ENCODE peak calls at places on chromosomes 5 and 9, in nine cellular contexts. M is psoas muscle; S is neural progenitor cell; G is A549; H is CD8-positive, alpha-beta T cell; P is thoracic aorta; J is fibroblast of lung; R is chondrocyte; Y is CD4-positive, alpha-beta T cell. E is an unnamed sample.

GRCh38 chr9:2681981-2682380 is 35.3 kb upstream of the KCNV2 start:
- DNase-seq in M (no peak), S (no peak), G (no peak), H (no peak), P (no peak), J (no peak), R (no peak), Y (no peak), E (no peak)

GRCh38 chr9:137441289-137441934 is at the start of gene ENTPD8:
- DNase-seq in M (peak), S (peak), G (peak), H (no peak), P (no peak), J (no peak), R (peak), Y (no peak), E (peak)

GRCh38 chr5:135448796-135449507 is 1.8 kb upstream of the DCANP1 start:
- DNase-seq in M (no peak), S (no peak), G (no peak), H (no peak), P (no peak), J (peak), R (no peak), Y (no peak), E (no peak)

GRCh38 chr9:113872485-113873143 is 3.5 kb upstream of the ZNF618 start:
- DNase-seq in M (no peak), S (no peak), G (no peak), H (no peak), P (no peak), J (peak), R (no peak), Y (no peak), E (no peak)

GRCh38 chr9:110183208-110184145 is 24.5 kb downstream of the C9orf152 start:
- DNase-seq in M (no peak), S (peak), G (peak), H (peak), P (no peak), J (peak), R (no peak), Y (peak), E (peak)

GRCh38 chr9:4792054-4792571 is 631 bp upstream of the RCL1 start:
- DNase-seq in M (no peak), S (no peak), G (no peak), H (no peak), P (no peak), J (no peak), R (no peak), Y (no peak), E (peak)

GRCh38 chr5:155753943-155754581 is 572.9 kb upstream of the SGCD start:
- DNase-seq in M (no peak), S (no peak), G (no peak), H (no peak), P (no peak), J (no peak), R (no peak), Y (no peak), E (no peak)

GRCh38 chr9:104876587-104876986 is 51.4 kb downstream of the ABCA1 start:
- DNase-seq in M (no peak), S (no peak), G (no peak), H (no peak), P (no peak), J (no peak), R (no peak), Y (no peak), E (no peak)

GRCh38 chr9:98929866-98930265 is 13.8 kb upstream of the COL15A1 start:
- DNase-seq in M (no peak), S (no peak), G (no peak), H (no peak), P (no peak), J (no peak), R (no peak), Y (no peak), E (no peak)

GRCh38 chr9:137032893-137033292 is 1.0 kb upstream of the FUT7 start:
- DNase-seq in M (peak), S (no peak), G (no peak), H (no peak), P (no peak), J (no peak), R (no peak), Y (no peak), E (no peak)

GRCh38 chr5:55986931-55987330 is 7.8 kb downstream of the IL6ST start:
- DNase-seq in M (no peak), S (no peak), G (no peak), H (no peak), P (no peak), J (no peak), R (no peak), Y (no peak), E (no peak)

GRCh38 chr9:112496074-112496722 is 9.6 kb downstream of the KIAA1958 start:
- DNase-seq in M (no peak), S (no peak), G (no peak), H (no peak), P (no peak), J (no peak), R (no peak), Y (no peak), E (no peak)

GRCh38 chr5:40518511-40518917 is 161.2 kb upstream of the PTGER4 start:
- DNase-seq in M (no peak), S (no peak), G (peak), H (no peak), P (no peak), J (peak), R (no peak), Y (no peak), E (no peak)

GRCh38 chr5:143064207-143064606 is 294.0 kb downstream of the ARHGAP26 start:
- DNase-seq in M (no peak), S (no peak), G (peak), H (no peak), P (no peak), J (peak), R (no peak), Y (no peak), E (no peak)

GRCh38 chr5:149853701-149854100 is 90.9 kb downstream of the PDE6A start:
- DNase-seq in M (no peak), S (no peak), G (no peak), H (no peak), P (no peak), J (no peak), R (no peak), Y (no peak), E (no peak)

GRCh38 chr5:149160291-149160787 is 19.0 kb downstream of the ABLIM3 start:
- DNase-seq in M (peak), S (no peak), G (no peak), H (no peak), P (no peak), J (no peak), R (no peak), Y (no peak), E (no peak)

GRCh38 chr5:81052325-81052724 is 92.2 kb downstream of the RASGRF2 start:
- DNase-seq in M (no peak), S (no peak), G (no peak), H (no peak), P (no peak), J (no peak), R (no peak), Y (no peak), E (no peak)

GRCh38 chr9:98997580-98997979 is 53.9 kb downstream of the COL15A1 start:
- DNase-seq in M (no peak), S (no peak), G (no peak), H (no peak), P (no peak), J (peak), R (no peak), Y (no peak), E (no peak)

GRCh38 chr5:126358525-126358924 is 64.7 kb upstream of the GRAMD2B start:
- DNase-seq in M (no peak), S (no peak), G (no peak), H (no peak), P (no peak), J (peak), R (no peak), Y (no peak), E (no peak)

GRCh38 chr9:103798620-103799019 is 295.5 kb upstream of the SMC2 start:
- DNase-seq in M (no peak), S (no peak), G (peak), H (no peak), P (no peak), J (peak), R (no peak), Y (no peak), E (no peak)

GRCh38 chr5:154860123-154860522 is 1.7 kb downstream of the CNOT8 start:
- DNase-seq in M (peak), S (peak), G (no peak), H (no peak), P (no peak), J (peak), R (no peak), Y (no peak), E (peak)

GRCh38 chr5:156021866-156022265 is 305.1 kb upstream of the SGCD start:
- DNase-seq in M (no peak), S (no peak), G (no peak), H (no peak), P (no peak), J (no peak), R (no peak), Y (no peak), E (no peak)

GRCh38 chr5:139592289-139592688 is 31.1 kb downstream of the UBE2D2 start:
- DNase-seq in M (no peak), S (no peak), G (no peak), H (no peak), P (no peak), J (no peak), R (no peak), Y (no peak), E (no peak)

GRCh38 chr9:114633452-114634089 is 22.5 kb downstream of the TMEM268 start:
- DNase-seq in M (no peak), S (no peak), G (no peak), H (no peak), P (no peak), J (no peak), R (no peak), Y (no peak), E (no peak)

GRCh38 chr5:98513378-98513777 is 260.1 kb upstream of the RGMB start:
- DNase-seq in M (no peak), S (peak), G (no peak), H (no peak), P (no peak), J (no peak), R (no peak), Y (no peak), E (no peak)

GRCh38 chr5:107542428-107542827 is 128.3 kb downstream of the EFNA5 start:
- DNase-seq in M (peak), S (no peak), G (peak), H (no peak), P (peak), J (peak), R (no peak), Y (no peak), E (no peak)

GRCh38 chr5:100647461-100648230 is 112.5 kb downstream of the FAM174A start:
- DNase-seq in M (no peak), S (peak), G (peak), H (no peak), P (no peak), J (peak), R (no peak), Y (no peak), E (no peak)

GRCh38 chr9:96612105-96612965 is 7.3 kb downstream of the CDC14B start:
- DNase-seq in M (peak), S (peak), G (peak), H (no peak), P (peak), J (peak), R (no peak), Y (no peak), E (no peak)

GRCh38 chr5:129904667-129905466 is 602 bp downstream of the CHSY3 start:
- DNase-seq in M (peak), S (peak), G (peak), H (no peak), P (no peak), J (peak), R (peak), Y (no peak), E (peak)

GRCh38 chr9:94054731-94055130 is 29.5 kb upstream of the PTPDC1 start:
- DNase-seq in M (no peak), S (no peak), G (no peak), H (no peak), P (no peak), J (no peak), R (no peak), Y (no peak), E (no peak)

GRCh38 chr9:117555964-117556629 is 141.2 kb upstream of the ASTN2 start:
- DNase-seq in M (no peak), S (peak), G (peak), H (no peak), P (no peak), J (peak), R (no peak), Y (no peak), E (peak)

GRCh38 chr5:59621477-59621876 is 272.0 kb downstream of the PDE4D start:
- DNase-seq in M (no peak), S (no peak), G (no peak), H (no peak), P (no peak), J (peak), R (no peak), Y (no peak), E (no peak)

GRCh38 chr9:121055642-121056143 is 5.6 kb upstream of the C5 start:
- DNase-seq in M (no peak), S (peak), G (peak), H (no peak), P (no peak), J (no peak), R (no peak), Y (no peak), E (peak)
- TF ChIP-seq CTCF in M (no peak), S (peak), G (peak), H (peak), P (peak), J (peak), R (peak), Y (no peak), E (peak)

DNA sequence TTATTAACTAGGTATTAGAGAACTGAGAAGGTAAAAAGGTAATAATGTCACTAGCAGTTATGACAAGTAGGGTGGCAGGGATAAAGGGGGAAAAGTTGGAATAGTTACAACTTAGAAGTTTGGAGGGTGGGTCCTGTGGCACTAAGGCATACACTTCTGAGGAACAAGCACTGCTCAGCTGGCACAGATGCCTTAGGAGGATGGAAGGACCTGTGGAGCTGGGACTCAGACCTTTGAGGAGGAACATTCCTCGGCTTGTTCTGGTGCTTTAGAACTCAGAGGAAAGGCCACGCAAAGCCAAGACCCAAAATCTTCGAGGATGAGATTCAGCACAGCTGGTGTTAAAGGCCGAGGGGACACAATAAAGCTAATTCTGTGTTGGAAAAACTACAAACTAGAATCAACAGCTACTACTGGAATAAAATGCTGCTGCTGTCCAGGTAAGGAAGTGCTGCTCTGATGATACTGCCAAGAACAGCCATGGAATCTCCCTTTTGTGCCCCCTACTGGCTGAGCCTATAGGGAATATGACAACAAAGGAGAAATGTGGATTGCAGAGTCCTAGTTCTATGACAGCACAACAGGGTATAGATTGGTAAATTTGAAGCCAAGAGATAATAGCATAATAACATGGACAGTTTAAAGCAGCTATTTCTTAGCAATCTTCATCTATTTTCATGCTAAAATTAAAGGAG is 126.7 kb downstream of the SLC25A46 start:
- DNase-seq in M (no peak), S (peak), G (peak), H (no peak), P (no peak), J (peak), R (no peak), Y (no peak), E (peak)
- TF ChIP-seq CTCF in M (no peak), S (peak), G (peak), H (no peak), P (no peak), J (peak), R (peak), Y (no peak), E (peak)

GRCh38 chr5:87245451-87245850 is 22.2 kb upstream of the RASA1 start:
- DNase-seq in M (no peak), S (no peak), G (no peak), H (no peak), P (no peak), J (no peak), R (no peak), Y (no peak), E (no peak)
- TF ChIP-seq CTCF in M (no peak), S (no peak), G (no peak), H (no peak), P (no peak), J (no peak), R (no peak), Y (no peak), E (no peak)

GRCh38 chr9:135857371-135857786 is 50.0 kb downstream of the CAMSAP1 start:
- DNase-seq in M (no peak), S (no peak), G (no peak), H (no peak), P (no peak), J (peak), R (no peak), Y (no peak), E (no peak)
- TF ChIP-seq CTCF in M (no peak), S (no peak), G (no peak), H (no peak), P (no peak), J (no peak), R (no peak), Y (no peak), E (no peak)

GRCh38 chr5:19564036-19564435 is 424.0 kb downstream of the CDH18 start:
- DNase-seq in M (no peak), S (no peak), G (no peak), H (no peak), P (no peak), J (peak), R (no peak), Y (no peak), E (no peak)

DNA sequence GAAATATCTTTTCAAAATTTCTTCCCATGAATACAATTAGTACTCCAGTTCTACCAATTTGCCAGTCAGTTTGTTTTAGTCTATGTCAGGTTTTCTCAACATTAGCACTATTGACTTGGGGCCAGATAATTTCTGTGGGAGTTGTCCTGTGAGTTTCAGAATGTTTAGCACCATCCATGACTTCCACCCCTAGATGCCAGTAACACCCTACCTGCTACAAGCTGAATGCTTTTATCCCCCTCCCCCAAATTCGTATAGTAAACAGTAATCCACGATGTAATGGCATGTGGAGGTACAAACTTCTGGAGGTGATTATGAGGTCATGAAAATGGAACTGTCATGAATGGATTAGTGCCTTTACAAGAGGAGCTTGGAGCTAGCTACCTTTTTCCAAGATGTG is 420.0 kb downstream of the CDH18 start:
- DNase-seq in M (no peak), S (no peak), G (no peak), H (no peak), P (no peak), J (no peak), R (no peak), Y (no peak), E (no peak)
- TF ChIP-seq CTCF in M (no peak), S (no peak), G (no peak), H (no peak), P (no peak), J (no peak), R (no peak), Y (no peak), E (no peak)

GRCh38 chr9:87540444-87541105 is 42.9 kb downstream of the DAPK1 start:
- DNase-seq in M (no peak), S (no peak), G (no peak), H (no peak), P (no peak), J (peak), R (no peak), Y (no peak), E (no peak)
- TF ChIP-seq CTCF in M (no peak), S (no peak), G (no peak), H (no peak), P (no peak), J (no peak), R (no peak), Y (no peak), E (no peak)

DNA sequence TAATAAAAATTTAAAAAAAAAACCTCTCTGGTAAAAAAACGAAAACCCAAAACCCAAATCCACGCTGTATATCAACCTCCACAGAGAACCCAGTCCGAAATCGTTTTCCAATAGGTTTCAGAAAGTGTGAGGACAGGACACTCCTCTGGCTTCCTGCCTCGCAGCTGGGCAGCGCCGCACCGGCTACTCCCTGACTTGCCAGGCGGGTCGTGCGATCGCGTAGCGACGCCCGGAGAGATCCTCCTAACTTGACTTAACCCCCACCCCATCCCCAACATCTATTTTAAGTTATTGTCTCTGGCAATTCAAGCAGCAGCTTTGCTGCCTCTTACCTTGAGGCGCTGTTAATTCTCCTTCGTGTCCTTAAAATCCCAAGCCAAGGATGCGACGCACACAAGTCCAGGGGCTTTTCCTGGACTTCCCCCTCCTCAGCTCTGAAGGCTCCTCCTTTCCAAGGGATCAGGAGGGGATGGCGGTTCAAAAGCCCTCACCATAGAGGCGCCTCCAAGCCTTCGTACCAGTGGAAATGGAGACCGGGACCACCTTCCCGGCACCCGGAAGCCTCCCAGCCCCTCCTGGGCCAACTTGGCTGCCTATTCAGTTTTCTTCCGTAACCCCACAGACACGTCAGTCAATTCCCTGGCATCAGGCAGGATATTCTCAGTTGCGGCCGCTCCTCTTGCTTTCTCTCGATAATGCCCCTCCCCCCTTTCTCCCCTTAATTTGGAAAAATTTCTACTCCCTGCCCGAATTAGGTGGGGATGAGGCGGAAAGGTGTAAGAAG is 1639.5 kb upstream of the C9orf72 start:
- DNase-seq in M (peak), S (peak), G (peak), H (no peak), P (no peak), J (no peak), R (no peak), Y (no peak), E (peak)
- TF ChIP-seq CTCF in M (no peak), S (no peak), G (no peak), H (no peak), P (peak), J (no peak), R (no peak), Y (no peak), E (no peak)

GRCh38 chr5:171627936-171628335 is 157.7 kb upstream of the SMIM23 start:
- DNase-seq in M (no peak), S (no peak), G (no peak), H (no peak), P (no peak), J (no peak), R (no peak), Y (no peak), E (no peak)

GRCh38 chr5:171628344-171628743 is 157.3 kb upstream of the SMIM23 start:
- DNase-seq in M (no peak), S (no peak), G (no peak), H (no peak), P (no peak), J (no peak), R (no peak), Y (no peak), E (no peak)

GRCh38 chr5:171629221-171630005 is 156.2 kb upstream of the SMIM23 start:
- DNase-seq in M (no peak), S (no peak), G (peak), H (no peak), P (no peak), J (no peak), R (no peak), Y (no peak), E (no peak)

GRCh38 chr5:171630670-171631065 is 154.9 kb upstream of the SMIM23 start:
- DNase-seq in M (no peak), S (no peak), G (no peak), H (no peak), P (no peak), J (no peak), R (no peak), Y (no peak), E (no peak)

GRCh38 chr5:171630047-171630669 is 155.5 kb upstream of the SMIM23 start:
- DNase-seq in M (peak), S (peak), G (peak), H (no peak), P (no peak), J (peak), R (no peak), Y (no peak), E (peak)
- TF ChIP-seq CTCF in M (peak), S (peak), G (peak), H (no peak), P (peak), J (peak), R (peak), Y (no peak), E (peak)